ENCODE peak calls at places on chromosomes 6 and 20, in five cellular contexts. A is mesendoderm, U is neuronal stem cell, J is IMR-90, G is mesenchymal stem cell. E is an unnamed sample. For H3K79me1, the result is how much of the 10 kb centered on the place peaks cover.

GRCh38 chr20:44683263-44684046 is 31.7 kb upstream of the CCN5 start:
- DNase-seq in A (peak), U (peak), J (peak), G (peak), E (no peak)

GRCh38 chr20:652611-653109 is 340 bp downstream of the SRXN1 start:
- DNase-seq in A (peak), U (no peak), J (peak), G (peak), E (no peak)

GRCh38 chr20:19658137-19658536 is 99.9 kb upstream of the RIN2 start:
- DNase-seq in A (no peak), U (no peak), J (no peak), G (no peak), E (no peak)

GRCh38 chr20:24651171-24651972 is 181.9 kb downstream of the SYNDIG1 start:
- DNase-seq in A (peak), U (no peak), J (peak), G (peak), E (peak)

GRCh38 chr6:81451787-81452186 is 300.7 kb downstream of the TENT5A start:
- DNase-seq in A (peak), U (peak), J (peak), G (peak), E (no peak)

GRCh38 chr20:38935285-38935684 is 9.1 kb downstream of the FAM83D start:
- DNase-seq in A (peak), U (no peak), J (no peak), G (peak), E (no peak)

GRCh38 chr6:81838031-81838430 is 85.5 kb upstream of the TENT5A start:
- DNase-seq in A (peak), U (no peak), J (peak), G (peak), E (peak)

GRCh38 chr6:52253494-52253893 is 9.2 kb upstream of the IL17F start:
- DNase-seq in A (no peak), U (no peak), J (no peak), G (no peak), E (no peak)

GRCh38 chr6:9927271-9927670 is 487.6 kb downstream of the TFAP2A start:
- DNase-seq in A (peak), U (no peak), J (no peak), G (no peak), E (no peak)

GRCh38 chr20:57108742-57109141 is 157.7 kb downstream of the BMP7 start:
- DNase-seq in A (peak), U (no peak), J (no peak), G (no peak), E (peak)

GRCh38 chr6:50062051-50062450 is 12.3 kb upstream of the DEFB112 start:
- DNase-seq in A (peak), U (peak), J (peak), G (no peak), E (peak)

GRCh38 chr20:13236990-13237720 is 16.1 kb downstream of the ISM1 start:
- DNase-seq in A (no peak), U (no peak), J (no peak), G (no peak), E (no peak)

DNA sequence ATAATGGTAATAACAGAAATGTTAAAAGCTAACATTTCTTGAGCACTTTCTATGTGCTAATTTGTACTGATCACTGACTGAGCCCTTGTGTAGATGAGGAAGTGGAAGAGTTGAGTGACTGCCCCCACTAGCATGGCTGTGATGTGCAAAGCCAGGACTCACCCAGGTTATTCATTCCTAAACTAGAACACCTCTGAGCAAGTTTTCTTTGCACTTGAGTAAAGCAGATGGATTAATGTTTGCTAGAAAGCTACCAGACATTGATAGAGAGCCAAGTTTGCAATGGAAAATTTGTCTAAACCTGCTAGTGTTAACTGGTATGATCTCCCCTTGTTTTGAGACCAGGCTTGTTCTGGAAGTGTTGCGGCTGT is 467.4 kb upstream of the PLCB4 start:
- DNase-seq in A (no peak), U (no peak), J (no peak), G (no peak), E (no peak)
- H3K4me3 ChIP-seq in A (no peak), U (no peak), J (no peak), G (no peak), E (no peak)

GRCh38 chr6:134452901-134453300 is 135.0 kb upstream of the SGK1 start:
- DNase-seq in A (no peak), U (no peak), J (no peak), G (no peak), E (no peak)
- H3K79me1 ChIP-seq in A (under half), U (under half), J (under half), G (under half), E (under half)

GRCh38 chr6:43060034-43060754 is 763 bp downstream of the KLC4 start:
- DNase-seq in A (peak), U (no peak), J (no peak), G (no peak), E (peak)

GRCh38 chr6:43058511-43058910 is 723 bp downstream of the MRPL2 start:
- DNase-seq in A (no peak), U (no peak), J (no peak), G (no peak), E (peak)

GRCh38 chr6:43061861-43062260 is 2.4 kb downstream of the KLC4 start:
- DNase-seq in A (no peak), U (no peak), J (peak), G (no peak), E (no peak)

GRCh38 chr6:43060755-43061633 is 1.6 kb downstream of the KLC4 start:
- DNase-seq in A (no peak), U (no peak), J (no peak), G (no peak), E (no peak)

DNA sequence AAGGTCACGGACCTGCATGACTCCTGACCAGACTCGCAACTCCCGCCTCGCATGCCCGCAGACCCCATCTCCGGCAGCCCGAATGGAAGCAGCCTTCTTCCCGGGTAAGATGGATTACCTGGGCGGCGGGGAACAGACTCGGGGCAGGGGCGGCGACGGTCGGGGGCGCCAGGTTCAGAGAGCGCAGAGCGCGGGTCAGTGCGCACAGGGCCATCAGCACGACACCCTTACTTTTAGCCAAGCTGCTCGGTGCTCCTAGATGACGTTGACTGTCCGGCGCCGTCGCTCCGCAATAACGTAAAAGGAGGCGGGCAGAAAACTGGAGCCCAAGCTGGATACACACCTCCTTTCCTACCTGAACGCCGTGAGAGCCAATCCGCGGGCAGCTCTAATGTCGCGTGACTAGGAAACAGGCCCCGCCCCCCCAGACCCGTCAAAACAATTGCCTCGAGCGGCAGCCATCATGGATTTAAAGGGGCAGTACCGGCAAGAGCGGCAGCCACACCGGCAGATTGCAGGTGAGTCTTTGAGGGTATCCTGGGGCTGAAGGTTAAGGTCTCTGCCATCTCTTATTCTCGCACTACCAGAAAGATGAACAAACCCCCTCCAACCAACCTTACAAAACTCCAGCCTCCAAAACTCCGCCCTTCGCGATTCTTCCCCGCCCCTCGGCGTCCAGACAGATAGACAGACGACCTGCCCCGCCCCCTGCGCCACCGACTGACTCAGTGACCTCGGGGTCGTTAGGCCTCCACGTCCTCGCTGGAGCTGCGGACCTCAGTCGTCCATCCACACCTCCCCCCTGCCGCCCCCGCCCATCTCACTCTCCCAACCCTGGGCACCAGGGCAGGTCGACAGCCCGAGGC is at the start of the genes KLC4 and MRPL2:
- DNase-seq in A (peak), U (peak), J (peak), G (peak), E (peak)
- H3K18ac ChIP-seq in A (peak), U (peak), J (peak), G (peak), E (peak)

DNA sequence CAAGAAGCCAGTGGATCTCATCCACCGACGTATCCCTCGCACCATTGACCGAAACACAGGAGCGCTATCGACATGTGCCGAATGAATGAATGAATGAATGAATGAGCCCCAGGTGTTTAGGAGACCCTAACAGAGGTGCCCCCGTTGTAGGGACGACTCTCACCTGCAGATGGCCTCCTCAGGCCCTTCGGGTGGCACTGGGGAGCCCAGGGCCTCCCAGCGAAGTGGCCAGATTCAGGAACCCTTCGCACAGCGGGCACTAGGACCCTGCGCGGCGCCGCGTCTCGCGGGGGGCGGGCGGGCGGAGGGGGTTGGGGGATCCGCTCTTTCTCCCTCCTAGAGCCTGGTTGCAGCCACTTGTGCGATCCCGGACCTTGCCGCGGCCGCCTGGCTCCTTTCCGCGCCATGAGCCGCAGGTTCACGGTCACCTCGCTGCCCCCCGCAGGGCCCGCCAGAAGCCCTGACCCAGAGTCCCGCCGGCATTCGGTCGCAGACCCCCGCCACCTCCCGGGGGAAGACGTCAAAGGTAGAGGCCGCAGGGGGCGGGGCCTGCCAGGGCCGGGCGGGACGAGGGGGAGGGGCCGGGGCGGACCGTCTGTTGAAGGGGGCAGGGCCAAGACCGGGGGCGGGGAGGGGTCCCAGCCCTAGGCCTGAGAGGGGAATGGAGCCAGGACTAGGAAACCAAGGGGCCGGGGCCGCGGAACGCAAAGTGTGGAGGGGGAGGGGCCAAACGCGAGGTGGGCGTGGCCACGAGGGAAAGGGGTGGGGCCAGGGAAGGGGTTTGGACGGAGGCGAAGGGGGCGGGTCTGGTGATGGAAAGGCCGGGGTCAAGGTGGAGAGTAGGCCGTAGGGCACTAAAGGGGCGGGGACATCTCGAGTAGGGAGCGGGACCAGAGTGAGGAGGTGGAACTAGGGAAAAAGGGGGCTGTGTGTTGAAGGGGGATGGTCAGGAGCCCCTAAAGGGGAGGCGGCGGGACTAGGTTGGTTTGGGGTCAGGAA is 7.4 kb upstream of the SLC12A5 start:
- DNase-seq in A (peak), U (peak), J (no peak), G (peak), E (peak)
- H3K4me3 ChIP-seq in A (peak), U (peak), J (peak), G (peak), E (peak)

GRCh38 chr20:62148908-62149314 is 5.3 kb downstream of the SS18L1 start:
- DNase-seq in A (no peak), U (no peak), J (no peak), G (no peak), E (no peak)
- H3K79me1 ChIP-seq in A (under half), U (under half), J (half or more), G (under half), E (under half)

GRCh38 chr6:15061908-15062307 is 184.0 kb upstream of the JARID2 start:
- DNase-seq in A (no peak), U (no peak), J (no peak), G (no peak), E (no peak)

GRCh38 chr6:15065603-15066002 is 180.3 kb upstream of the JARID2 start:
- DNase-seq in A (no peak), U (no peak), J (peak), G (peak), E (no peak)

GRCh38 chr6:15062311-15063252 is 183.3 kb upstream of the JARID2 start:
- DNase-seq in A (no peak), U (no peak), J (peak), G (peak), E (peak)

GRCh38 chr6:15063253-15063853 is 182.5 kb upstream of the JARID2 start:
- DNase-seq in A (no peak), U (no peak), J (peak), G (peak), E (peak)

DNA sequence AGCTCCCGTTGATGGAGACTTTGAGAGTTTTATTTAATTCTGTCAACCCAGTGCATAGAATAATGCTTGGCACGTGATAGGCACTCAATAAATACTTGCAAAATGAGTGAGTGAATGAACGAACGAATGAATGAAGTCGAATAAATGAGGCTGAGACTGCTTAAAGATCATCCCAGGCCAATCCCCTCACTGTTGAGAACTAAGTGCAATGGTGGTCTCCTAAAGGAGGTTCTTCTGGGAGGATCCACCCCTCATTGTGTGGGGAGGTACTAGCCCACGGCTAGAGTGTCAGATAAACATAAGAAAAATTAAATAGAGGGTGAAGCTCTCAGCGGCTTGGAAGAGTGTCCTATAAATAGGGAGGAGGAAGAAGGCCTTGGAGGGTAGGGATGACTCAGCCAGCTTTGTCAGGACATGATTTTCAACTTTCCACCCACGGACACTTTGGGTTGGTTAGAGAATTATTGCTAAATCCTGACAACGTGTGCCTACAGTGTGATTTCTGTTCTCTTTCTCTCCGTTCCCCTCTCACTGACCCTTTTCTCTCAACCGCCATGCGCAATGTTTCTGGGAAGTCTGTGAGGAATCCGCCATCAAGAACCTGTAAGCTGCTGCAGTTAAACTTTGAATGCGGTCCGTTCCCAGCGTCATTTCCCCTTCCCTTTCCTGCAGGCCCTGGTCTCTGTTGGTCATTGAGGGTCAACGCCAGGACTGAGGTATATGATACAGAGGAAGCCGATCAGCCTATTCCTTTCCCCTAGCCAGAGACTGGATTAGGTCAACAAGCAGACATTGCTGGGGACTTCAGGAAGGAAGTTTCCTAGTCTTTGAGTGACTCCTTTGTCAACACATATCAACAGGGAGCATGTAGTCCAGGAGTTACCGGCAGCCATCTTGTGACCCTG is 179.2 kb upstream of the JARID2 start:
- DNase-seq in A (no peak), U (no peak), J (peak), G (peak), E (peak)
- H3K18ac ChIP-seq in A (no peak), U (no peak), J (peak), G (no peak), E (peak)

DNA sequence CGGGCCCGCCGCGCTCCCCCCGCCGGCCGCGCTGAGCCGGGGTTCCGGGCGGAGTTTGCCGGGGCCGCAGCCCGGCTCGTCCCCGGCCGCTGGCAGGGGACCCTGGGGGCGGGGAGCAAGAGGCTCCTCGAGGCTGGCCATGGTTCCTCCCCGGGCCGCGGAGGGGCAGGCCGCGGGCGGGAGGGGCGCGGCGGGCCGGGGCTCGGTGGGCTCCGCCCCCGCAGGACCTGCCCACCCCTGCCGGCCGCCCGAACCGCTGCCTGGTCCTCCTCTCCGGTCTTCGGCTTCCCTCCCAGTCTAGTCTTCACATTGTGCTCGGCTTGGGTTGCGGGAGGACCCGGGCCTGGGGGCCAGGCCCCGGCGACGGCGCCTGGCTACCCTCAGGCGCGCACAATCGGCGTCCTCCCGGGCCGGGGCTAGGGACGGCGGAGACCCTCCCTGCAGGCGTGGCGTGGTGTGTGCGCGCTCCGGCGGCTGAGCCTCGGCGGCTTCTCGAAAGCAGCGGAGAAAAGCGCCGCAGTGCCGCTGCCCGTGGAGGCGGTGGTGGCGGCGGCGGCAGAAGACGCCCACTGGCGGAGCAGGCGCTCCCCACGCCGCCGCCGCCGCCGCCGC is at the start of gene PDE10A:
- DNase-seq in A (peak), U (peak), J (peak), G (peak), E (peak)
- H3K4me3 ChIP-seq in A (peak), U (peak), J (peak), G (peak), E (peak)

GRCh38 chr20:63464289-63464635 is 8.2 kb downstream of the KCNQ2 start:
- DNase-seq in A (no peak), U (no peak), J (no peak), G (no peak), E (no peak)
- H3K79me1 ChIP-seq in A (under half), U (under half), J (under half), G (under half), E (under half)

GRCh38 chr20:50153500-50154377 is at the start of gene PEDS1:
- DNase-seq in A (peak), U (peak), J (peak), G (peak), E (peak)
- H3K18ac ChIP-seq in A (peak), U (peak), J (peak), G (peak), E (peak)